ENCODE peak calls at places on chromosomes 5 and 9, in five cellular contexts. One of them, this sample, is unnamed.

GRCh38 chr5:96565843-96566242 is 96.3 kb upstream of the CAST start:
- DNase-seq in brain microvascular endothelial cell: peak
- DNase-seq in uterus: no peak
- DNase-seq in CD8-positive, alpha-beta T cell: no peak
- DNase-seq in lung: no peak
- DNase-seq in this sample: no peak

GRCh38 chr9:374726-375125 is 160.1 kb downstream of the DOCK8 start:
- DNase-seq in lung: no peak
- DNase-seq in CD8-positive, alpha-beta T cell: no peak
- DNase-seq in uterus: no peak
- DNase-seq in brain microvascular endothelial cell: no peak
- DNase-seq in this sample: no peak

GRCh38 chr5:9207820-9208418 is 338.0 kb downstream of the SEMA5A start:
- DNase-seq in CD8-positive, alpha-beta T cell: no peak
- DNase-seq in brain microvascular endothelial cell: no peak
- DNase-seq in uterus: no peak
- DNase-seq in lung: no peak
- DNase-seq in this sample: no peak

GRCh38 chr9:37547328-37547878 is 28.8 kb downstream of the FBXO10 start:
- DNase-seq in brain microvascular endothelial cell: no peak
- DNase-seq in CD8-positive, alpha-beta T cell: no peak
- DNase-seq in uterus: no peak
- DNase-seq in lung: no peak
- DNase-seq in this sample: no peak

GRCh38 chr5:32329395-32329834 is 16.7 kb upstream of the MTMR12 start:
- DNase-seq in lung: peak
- DNase-seq in brain microvascular endothelial cell: peak
- DNase-seq in CD8-positive, alpha-beta T cell: peak
- DNase-seq in uterus: peak
- DNase-seq in this sample: peak

GRCh38 chr5:173328896-173329369 is 719 bp upstream of the STC2 start:
- DNase-seq in brain microvascular endothelial cell: peak
- DNase-seq in uterus: no peak
- DNase-seq in lung: no peak
- DNase-seq in CD8-positive, alpha-beta T cell: no peak
- DNase-seq in this sample: no peak

GRCh38 chr9:126805546-126806262 is 864 bp downstream of the ZBTB43 start:
- DNase-seq in CD8-positive, alpha-beta T cell: peak
- DNase-seq in brain microvascular endothelial cell: peak
- DNase-seq in uterus: no peak
- DNase-seq in lung: peak
- DNase-seq in this sample: peak

GRCh38 chr5:159424123-159424522 is 93.8 kb upstream of the IL12B start:
- DNase-seq in CD8-positive, alpha-beta T cell: no peak
- DNase-seq in lung: no peak
- DNase-seq in brain microvascular endothelial cell: no peak
- DNase-seq in uterus: no peak
- DNase-seq in this sample: no peak

GRCh38 chr5:143657814-143658395 is 154.1 kb upstream of the HMHB1 start:
- DNase-seq in lung: no peak
- DNase-seq in CD8-positive, alpha-beta T cell: no peak
- DNase-seq in uterus: no peak
- DNase-seq in brain microvascular endothelial cell: no peak
- DNase-seq in this sample: no peak

GRCh38 chr5:176535101-176535654 is 2.0 kb downstream of the RNF44 start:
- DNase-seq in brain microvascular endothelial cell: no peak
- DNase-seq in lung: peak
- DNase-seq in uterus: no peak
- DNase-seq in CD8-positive, alpha-beta T cell: no peak
- DNase-seq in this sample: no peak

GRCh38 chr5:137300411-137301240 is 198.5 kb downstream of the SPOCK1 start:
- DNase-seq in uterus: no peak
- DNase-seq in CD8-positive, alpha-beta T cell: no peak
- DNase-seq in lung: no peak
- DNase-seq in brain microvascular endothelial cell: peak
- DNase-seq in this sample: peak

GRCh38 chr5:51908215-51908614 is 525.0 kb downstream of the ISL1 start:
- DNase-seq in CD8-positive, alpha-beta T cell: no peak
- DNase-seq in brain microvascular endothelial cell: no peak
- DNase-seq in uterus: no peak
- DNase-seq in lung: no peak
- DNase-seq in this sample: no peak

GRCh38 chr9:122099271-122099869 is 6.3 kb upstream of the TTLL11 start:
- DNase-seq in brain microvascular endothelial cell: peak
- DNase-seq in CD8-positive, alpha-beta T cell: peak
- DNase-seq in uterus: peak
- DNase-seq in lung: peak
- DNase-seq in this sample: peak

GRCh38 chr9:136859821-136860269 is 6.3 kb downstream of the EDF1 start:
- DNase-seq in lung: no peak
- DNase-seq in CD8-positive, alpha-beta T cell: no peak
- DNase-seq in brain microvascular endothelial cell: no peak
- DNase-seq in uterus: no peak
- DNase-seq in this sample: no peak

GRCh38 chr5:103624035-103624461 is 61.5 kb upstream of the NUDT12 start:
- DNase-seq in CD8-positive, alpha-beta T cell: no peak
- DNase-seq in brain microvascular endothelial cell: peak
- DNase-seq in uterus: no peak
- DNase-seq in lung: no peak
- DNase-seq in this sample: no peak

GRCh38 chr9:112112519-112112918 is 62.6 kb downstream of the SUSD1 start:
- DNase-seq in uterus: no peak
- DNase-seq in brain microvascular endothelial cell: peak
- DNase-seq in lung: no peak
- DNase-seq in CD8-positive, alpha-beta T cell: no peak
- DNase-seq in this sample: no peak

GRCh38 chr9:136095028-136095494 is at the start of gene NACC2:
- DNase-seq in lung: no peak
- DNase-seq in brain microvascular endothelial cell: peak
- DNase-seq in CD8-positive, alpha-beta T cell: no peak
- DNase-seq in uterus: peak
- DNase-seq in this sample: no peak

GRCh38 chr5:150230842-150231241 is 41.0 kb downstream of the SLC6A7 start:
- DNase-seq in CD8-positive, alpha-beta T cell: no peak
- DNase-seq in brain microvascular endothelial cell: no peak
- DNase-seq in uterus: no peak
- DNase-seq in lung: no peak
- DNase-seq in this sample: no peak

GRCh38 chr9:81804306-81804705 is 115.0 kb upstream of the TLE1 start:
- DNase-seq in brain microvascular endothelial cell: peak
- DNase-seq in uterus: peak
- DNase-seq in lung: no peak
- DNase-seq in CD8-positive, alpha-beta T cell: no peak
- DNase-seq in this sample: no peak

GRCh38 chr5:65823174-65823573 is 101.2 kb downstream of the NLN start:
- DNase-seq in CD8-positive, alpha-beta T cell: no peak
- DNase-seq in brain microvascular endothelial cell: no peak
- DNase-seq in lung: no peak
- DNase-seq in uterus: no peak
- DNase-seq in this sample: no peak

GRCh38 chr9:3775968-3776367 is 250.2 kb upstream of the RFX3 start:
- DNase-seq in CD8-positive, alpha-beta T cell: no peak
- DNase-seq in uterus: no peak
- DNase-seq in lung: no peak
- DNase-seq in brain microvascular endothelial cell: no peak
- DNase-seq in this sample: no peak

GRCh38 chr5:79263290-79263689 is 27.4 kb downstream of the JMY start:
- DNase-seq in uterus: no peak
- DNase-seq in CD8-positive, alpha-beta T cell: no peak
- DNase-seq in lung: no peak
- DNase-seq in brain microvascular endothelial cell: no peak
- DNase-seq in this sample: no peak

GRCh38 chr9:124133752-124134151 is 122.2 kb downstream of the LHX2 start:
- DNase-seq in uterus: no peak
- DNase-seq in CD8-positive, alpha-beta T cell: no peak
- DNase-seq in lung: no peak
- DNase-seq in brain microvascular endothelial cell: peak
- DNase-seq in this sample: no peak

GRCh38 chr5:63125862-63126261 is 547.2 kb downstream of the LRRC70 start:
- DNase-seq in brain microvascular endothelial cell: peak
- DNase-seq in CD8-positive, alpha-beta T cell: no peak
- DNase-seq in lung: no peak
- DNase-seq in uterus: no peak
- DNase-seq in this sample: no peak

GRCh38 chr9:91500509-91501011 is 76.9 kb upstream of the NFIL3 start:
- DNase-seq in brain microvascular endothelial cell: peak
- DNase-seq in lung: no peak
- DNase-seq in CD8-positive, alpha-beta T cell: no peak
- DNase-seq in uterus: peak
- DNase-seq in this sample: no peak

GRCh38 chr5:169027456-169028118 is 273.4 kb downstream of the SLIT3 start:
- DNase-seq in brain microvascular endothelial cell: no peak
- DNase-seq in CD8-positive, alpha-beta T cell: no peak
- DNase-seq in lung: no peak
- DNase-seq in uterus: no peak
- DNase-seq in this sample: no peak

GRCh38 chr5:171953860-171954701 is 52.4 kb downstream of the FBXW11 start:
- DNase-seq in CD8-positive, alpha-beta T cell: no peak
- DNase-seq in brain microvascular endothelial cell: peak
- DNase-seq in uterus: no peak
- DNase-seq in lung: no peak
- DNase-seq in this sample: no peak

GRCh38 chr9:128554155-128554862 is 1.9 kb downstream of the SPTAN1 start:
- DNase-seq in lung: peak
- DNase-seq in brain microvascular endothelial cell: peak
- DNase-seq in uterus: peak
- DNase-seq in CD8-positive, alpha-beta T cell: no peak
- DNase-seq in this sample: peak
- H3K4me3 ChIP-seq in lung: peak
- H3K4me3 ChIP-seq in brain microvascular endothelial cell: peak
- H3K4me3 ChIP-seq in uterus: peak
- H3K4me3 ChIP-seq in CD8-positive, alpha-beta T cell: peak
- H3K4me3 ChIP-seq in this sample: peak

GRCh38 chr9:4796988-4797956 is 4.5 kb downstream of the RCL1 start:
- DNase-seq in brain microvascular endothelial cell: peak
- DNase-seq in CD8-positive, alpha-beta T cell: no peak
- DNase-seq in lung: no peak
- DNase-seq in uterus: no peak
- DNase-seq in this sample: no peak
- H3K4me3 ChIP-seq in brain microvascular endothelial cell: no peak
- H3K4me3 ChIP-seq in CD8-positive, alpha-beta T cell: no peak
- H3K4me3 ChIP-seq in lung: no peak
- H3K4me3 ChIP-seq in uterus: no peak
- H3K4me3 ChIP-seq in this sample: no peak

DNA sequence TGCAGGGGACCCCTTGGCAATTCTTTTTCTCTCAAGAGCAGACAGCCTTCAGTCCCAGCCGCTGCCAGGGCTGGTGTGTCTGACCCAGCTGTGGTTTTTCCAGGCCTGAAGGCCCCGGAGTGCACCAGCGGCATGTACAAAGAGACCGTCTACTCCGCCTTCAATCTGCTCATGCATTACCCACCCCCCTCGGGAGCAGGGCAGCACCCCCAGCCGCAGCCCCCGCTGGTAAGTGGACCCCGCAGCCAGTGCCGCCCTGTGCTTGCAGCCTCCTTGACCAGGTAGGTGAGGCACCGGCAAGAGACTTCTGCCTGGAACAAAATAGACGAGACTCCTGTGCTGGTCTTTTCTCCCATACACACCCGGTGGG is 1.3 kb downstream of the TCF7 start:
- DNase-seq in uterus: no peak
- DNase-seq in lung: no peak
- DNase-seq in CD8-positive, alpha-beta T cell: no peak
- DNase-seq in brain microvascular endothelial cell: no peak
- DNase-seq in this sample: no peak
- H3K4me3 ChIP-seq in uterus: no peak
- H3K4me3 ChIP-seq in lung: no peak
- H3K4me3 ChIP-seq in CD8-positive, alpha-beta T cell: peak
- H3K4me3 ChIP-seq in brain microvascular endothelial cell: peak
- H3K4me3 ChIP-seq in this sample: no peak

GRCh38 chr9:128722380-128723351 is 1.3 kb downstream of the ZDHHC12 start:
- DNase-seq in CD8-positive, alpha-beta T cell: no peak
- DNase-seq in brain microvascular endothelial cell: no peak
- DNase-seq in lung: no peak
- DNase-seq in uterus: no peak
- DNase-seq in this sample: no peak
- H3K4me3 ChIP-seq in CD8-positive, alpha-beta T cell: no peak
- H3K4me3 ChIP-seq in brain microvascular endothelial cell: no peak
- H3K4me3 ChIP-seq in lung: no peak
- H3K4me3 ChIP-seq in uterus: no peak
- H3K4me3 ChIP-seq in this sample: no peak

GRCh38 chr9:34991833-34992375 is 2.4 kb downstream of the DNAJB5 start:
- DNase-seq in lung: no peak
- DNase-seq in uterus: peak
- DNase-seq in brain microvascular endothelial cell: no peak
- DNase-seq in CD8-positive, alpha-beta T cell: no peak
- DNase-seq in this sample: no peak
- H3K4me3 ChIP-seq in lung: no peak
- H3K4me3 ChIP-seq in uterus: no peak
- H3K4me3 ChIP-seq in brain microvascular endothelial cell: peak
- H3K4me3 ChIP-seq in CD8-positive, alpha-beta T cell: no peak
- H3K4me3 ChIP-seq in this sample: no peak

DNA sequence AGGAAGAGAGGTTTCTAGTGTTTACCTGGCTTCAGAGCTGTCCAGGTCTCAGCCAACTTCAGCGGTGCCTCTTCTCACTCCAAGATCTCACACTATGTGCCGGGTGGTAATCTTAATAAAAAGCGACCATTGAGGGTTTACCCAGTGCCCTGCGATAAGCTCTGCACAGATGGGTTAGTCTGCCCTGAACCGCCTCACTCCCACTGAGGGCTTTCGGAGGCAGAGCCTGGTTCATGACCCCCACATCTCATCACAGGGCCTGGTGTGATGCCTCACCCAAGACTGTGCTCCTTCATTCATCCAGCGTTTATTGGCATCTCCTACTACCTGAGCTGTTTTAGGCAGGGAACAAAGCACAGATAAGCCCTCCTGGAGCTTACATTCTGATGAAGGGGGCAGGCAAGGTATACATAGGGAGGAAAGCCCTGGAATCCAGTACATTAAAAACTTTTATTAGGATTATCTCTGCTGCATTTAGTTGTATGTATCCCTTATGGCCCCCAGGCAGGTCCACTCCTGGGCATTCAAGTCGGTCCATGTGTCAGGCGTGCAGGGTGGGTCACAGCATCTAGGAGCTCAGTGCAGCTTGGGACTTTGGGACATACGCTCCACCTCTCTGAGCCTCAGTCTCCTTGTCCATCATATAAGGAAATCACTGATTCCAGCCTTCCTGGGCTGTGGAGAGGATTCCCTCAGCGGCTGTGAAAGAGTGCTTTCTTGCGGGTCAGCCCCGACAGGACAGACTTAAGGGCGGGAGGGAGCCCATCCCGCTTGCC is 613 bp upstream of the COL15A1 start:
- DNase-seq in lung: no peak
- DNase-seq in uterus: no peak
- DNase-seq in CD8-positive, alpha-beta T cell: no peak
- DNase-seq in brain microvascular endothelial cell: no peak
- DNase-seq in this sample: no peak
- H3K4me3 ChIP-seq in lung: no peak
- H3K4me3 ChIP-seq in uterus: peak
- H3K4me3 ChIP-seq in CD8-positive, alpha-beta T cell: no peak
- H3K4me3 ChIP-seq in brain microvascular endothelial cell: peak
- H3K4me3 ChIP-seq in this sample: peak